ENCODE peak calls at places on chromosomes 3 and 15, in eight cellular contexts. T is endothelial cell of umbilical vein, G is neural progenitor cell, H is GM23248, P is trophoblast cell, Z is SK-N-SH, I is Karpas-422, S is H9. C is an unnamed sample.

GRCh38 chr3:180362081-180362480 is 239.9 kb upstream of the TTC14 start:
- DNase-seq in T (no peak), G (no peak), H (no peak), P (no peak), Z (no peak), I (no peak), S (no peak), C (no peak)

GRCh38 chr3:158098834-158099424 is 7.3 kb downstream of the SHOX2 start:
- DNase-seq in T (no peak), G (peak; percentile 29), H (no peak), P (no peak), Z (no peak), I (no peak), S (peak; percentile 47), C (no peak)

GRCh38 chr15:71294636-71295241 is 179.5 kb downstream of the THSD4 start:
- DNase-seq in T (no peak), G (no peak), H (peak; percentile 89), P (peak; percentile 92), Z (no peak), I (no peak), S (no peak), C (peak; percentile 95)

GRCh38 chr3:113495035-113495434 is 19.9 kb downstream of the SPICE1 start:
- DNase-seq in T (peak; percentile 61), G (peak; percentile 34), H (peak; percentile 30), P (peak; percentile 62), Z (no peak), I (peak; percentile 70), S (no peak), C (no peak)

GRCh38 chr3:11513817-11514135 is 129.9 kb downstream of the VGLL4 start:
- DNase-seq in T (no peak), G (no peak), H (no peak), P (no peak), Z (no peak), I (no peak), S (no peak), C (no peak)

GRCh38 chr3:51510996-51511395 is 11.2 kb upstream of the DCAF1 start:
- DNase-seq in T (no peak), G (no peak), H (no peak), P (peak; percentile 40), Z (no peak), I (no peak), S (no peak), C (no peak)

GRCh38 chr3:30349507-30349906 is 256.9 kb upstream of the TGFBR2 start:
- DNase-seq in T (peak; percentile 67), G (peak; percentile 15), H (no peak), P (no peak), Z (no peak), I (no peak), S (no peak), C (no peak)

GRCh38 chr3:25849641-25850040 is 59.8 kb downstream of the OXSM start:
- DNase-seq in T (no peak), G (no peak), H (peak; percentile 61), P (no peak), Z (no peak), I (no peak), S (no peak), C (no peak)

GRCh38 chr15:86106306-86106705 is 26.6 kb downstream of the AGBL1 start:
- DNase-seq in T (no peak), G (no peak), H (no peak), P (peak; percentile 81), Z (no peak), I (no peak), S (no peak), C (no peak)

DNA sequence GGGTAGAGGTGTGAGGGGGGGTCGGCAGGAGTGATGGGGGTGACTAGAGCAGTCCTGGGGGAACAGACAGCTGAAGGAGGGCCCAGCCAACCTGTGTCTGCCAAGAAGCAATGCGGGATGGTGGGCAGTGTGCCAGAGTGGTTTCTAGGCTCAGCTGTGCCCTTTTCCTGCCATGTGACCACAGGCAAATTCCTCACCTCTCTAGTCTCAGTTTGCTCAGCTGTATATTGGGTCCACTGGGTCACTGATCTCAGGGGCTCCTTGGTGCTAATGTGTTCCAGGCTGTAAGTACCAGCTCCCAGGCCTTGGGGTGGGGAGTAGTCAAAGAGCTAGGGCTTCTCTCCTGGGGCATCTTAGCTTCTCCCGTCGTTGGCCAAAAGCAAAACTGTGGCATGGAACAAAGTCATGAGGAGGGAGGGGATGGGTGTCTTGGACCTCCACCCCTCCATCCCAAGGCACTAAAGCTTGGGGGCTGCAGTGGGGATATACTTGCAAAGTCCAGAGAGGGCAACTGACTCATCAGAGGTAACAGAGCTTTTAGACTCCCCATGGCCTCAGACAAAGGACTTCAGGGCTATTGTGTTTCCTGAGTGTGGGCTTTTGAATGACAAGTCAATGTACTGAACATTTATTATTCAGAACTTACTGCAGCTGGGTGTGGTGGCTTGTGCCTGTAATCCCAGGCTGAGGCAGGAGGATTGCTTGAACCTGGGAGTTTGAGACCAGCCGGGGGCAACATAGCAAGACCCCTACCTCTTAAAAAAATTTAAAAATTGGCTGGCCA is 20.9 kb downstream of the SMAD6 start:
- DNase-seq in T (no peak), G (no peak), H (no peak), P (no peak), Z (no peak), I (no peak), S (no peak), C (no peak)
- H3K9ac ChIP-seq in T (no peak overlapping the region), G (no peak overlapping the region), H (no peak overlapping the region), P (no peak overlapping the region), Z (no peak overlapping the region), I (no peak overlapping the region), S (no peak overlapping the region), C (no peak overlapping the region)

DNA sequence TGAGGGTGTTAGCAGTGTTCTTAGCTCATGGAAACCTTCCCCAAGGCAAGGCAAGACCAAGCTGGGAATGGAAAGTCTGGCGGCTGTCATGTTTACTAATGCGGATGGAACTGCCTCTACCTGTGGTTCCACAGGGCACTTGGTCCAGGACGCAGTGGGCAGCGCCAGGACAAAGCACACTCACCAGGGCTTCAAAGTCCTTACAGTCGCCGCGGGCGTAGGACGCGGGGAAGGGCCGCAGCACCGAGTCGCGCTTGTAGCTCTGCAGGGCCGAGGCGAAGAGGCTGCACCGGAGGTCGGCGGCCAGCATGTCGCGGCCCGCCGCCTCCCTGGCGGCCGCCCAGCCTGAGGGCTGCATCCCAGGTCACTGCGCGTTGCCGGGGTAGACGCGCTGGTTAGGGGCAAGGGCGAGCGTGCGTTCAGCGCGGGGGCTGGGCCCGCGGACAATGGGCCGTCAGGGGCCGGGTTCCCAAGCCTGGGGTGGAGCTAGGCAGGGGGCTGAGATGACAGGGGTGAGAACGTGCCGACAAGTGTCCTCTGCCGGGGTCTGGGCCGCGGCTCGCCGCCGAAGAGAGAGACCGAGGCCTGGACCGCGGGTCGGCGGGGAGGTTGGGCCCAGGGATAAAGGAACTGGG is 497 bp downstream of the PARP16 start:
- DNase-seq in T (peak; percentile 50), G (peak; percentile 87), H (peak; percentile 61), P (peak; percentile 68), Z (no peak), I (peak; percentile 61), S (no peak), C (no peak)
- H2AFZ ChIP-seq in T (peak overlapping the region; percentile 90), G (peak overlapping the region; percentile 52), H (peak overlapping the region; percentile 89), P (peak overlapping the region; percentile 51), Z (peak overlapping the region; percentile 95), I (peak overlapping the region; percentile 89), S (peak overlapping the region; percentile 25), C (peak overlapping the region; percentile 92)

DNA sequence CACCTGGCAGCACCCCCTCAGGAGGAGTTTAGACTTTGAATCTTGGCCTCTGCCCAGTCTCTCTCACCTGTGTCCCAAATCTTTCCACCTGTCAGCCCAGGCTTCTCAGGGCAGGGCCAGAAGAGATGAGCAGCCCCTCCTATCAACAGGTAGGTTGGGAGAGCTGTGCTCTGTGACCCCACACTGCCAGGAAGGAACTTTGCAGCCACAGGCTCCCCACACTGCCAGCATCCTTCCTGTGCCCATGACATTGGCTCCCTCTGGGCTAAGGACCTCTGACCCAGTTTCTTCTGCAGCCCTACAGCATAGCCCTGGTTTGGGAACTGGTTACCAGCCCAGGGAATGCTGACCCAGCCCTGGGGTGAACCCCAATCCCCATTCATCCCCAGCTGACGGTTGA is 115.7 kb upstream of the IQSEC1 start:
- DNase-seq in T (no peak), G (no peak), H (no peak), P (no peak), Z (no peak), I (no peak), S (no peak), C (no peak)
- H3K9ac ChIP-seq in T (no peak overlapping the region), G (no peak overlapping the region), H (no peak overlapping the region), P (no peak overlapping the region), Z (no peak overlapping the region), I (no peak overlapping the region), S (no peak overlapping the region), C (no peak overlapping the region)

GRCh38 chr15:60763668-60764067 is 284.7 kb upstream of the ICE2 start:
- DNase-seq in T (no peak), G (peak; percentile 67), H (no peak), P (no peak), Z (no peak), I (no peak), S (no peak), C (no peak)

GRCh38 chr15:60762167-60762566 is 283.2 kb upstream of the ICE2 start:
- DNase-seq in T (no peak), G (no peak), H (no peak), P (no peak), Z (peak; percentile 46), I (no peak), S (no peak), C (no peak)

GRCh38 chr15:60766391-60767128 is 287.6 kb upstream of the ICE2 start:
- DNase-seq in T (no peak), G (no peak), H (no peak), P (no peak), Z (peak; percentile 47), I (no peak), S (no peak), C (no peak)

GRCh38 chr15:60764408-60764963 is 285.5 kb upstream of the ICE2 start:
- DNase-seq in T (peak; percentile 48), G (no peak), H (no peak), P (no peak), Z (no peak), I (no peak), S (no peak), C (no peak)

DNA sequence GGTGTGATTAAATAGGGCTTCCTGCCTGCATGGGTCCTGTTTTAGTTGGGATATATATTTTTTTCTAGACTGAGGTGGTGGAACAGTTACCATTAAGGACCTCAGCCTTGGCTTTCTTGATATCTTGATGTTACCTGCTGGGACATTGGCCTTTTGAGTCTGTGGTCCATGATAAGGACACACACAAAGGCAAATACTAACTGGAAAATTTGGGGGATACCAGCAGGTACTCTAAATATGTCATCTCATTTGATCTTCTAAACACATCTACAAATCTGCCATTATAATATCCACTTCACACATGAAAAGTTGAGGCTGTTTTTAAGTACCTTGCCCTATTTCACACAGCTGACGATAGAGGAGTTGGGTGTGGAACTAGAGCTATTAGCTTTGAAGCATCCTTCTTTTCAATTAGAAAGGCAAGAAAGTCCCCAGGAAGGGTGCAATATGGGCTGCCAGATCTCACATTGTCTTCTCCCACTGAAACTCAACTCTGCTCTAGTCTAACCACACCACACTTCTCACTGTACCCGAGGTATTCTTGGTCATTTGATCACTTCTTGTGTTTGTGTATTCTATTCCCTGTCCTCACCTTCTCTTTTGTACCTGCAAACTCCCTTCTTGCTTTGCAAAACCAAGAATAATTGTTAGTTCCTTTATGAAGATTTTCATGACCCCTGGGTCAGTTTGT is 288.3 kb upstream of the ICE2 start:
- DNase-seq in T (no peak), G (no peak), H (no peak), P (no peak), Z (no peak), I (no peak), S (no peak), C (no peak)
- H2AFZ ChIP-seq in T (no peak overlapping the region), G (no peak overlapping the region), H (no peak overlapping the region), P (no peak overlapping the region), Z (no peak overlapping the region), I (no peak overlapping the region), S (no peak overlapping the region), C (no peak overlapping the region)

GRCh38 chr15:89750560-89751542 is at the start of gene MESP1:
- DNase-seq in T (peak; percentile 91), G (peak; percentile 98), H (peak; percentile 97), P (peak; percentile 96), Z (peak; percentile 98), I (peak; percentile 96), S (peak; percentile 95), C (no peak)
- H3K9ac ChIP-seq in T (peak within 1 kb of the TSS; percentile 29), G (no peak within 1 kb of the TSS), H (peak within 1 kb of the TSS; percentile 72), P (peak within 1 kb of the TSS; percentile 12), Z (peak within 1 kb of the TSS; percentile 76), I (peak within 1 kb of the TSS; percentile 86), S (no peak within 1 kb of the TSS), C (peak within 1 kb of the TSS; percentile 40)